ENCODE peak calls at places on chromosomes 12 and 14, in seven cellular contexts. N is fibroblast of pulmonary artery; R is NCI-H774; X is frontal cortex; A is fibroblast of the aortic adventitia; G is stimulated activated naive B cell treated with anti-CD40 and anti-IgM and Interleukin-4, amounts not matched to agents 10 μg/mL and 1 μg/mL and 100 μg/mL, for 72 hours; S is caudate nucleus. Z is an unnamed sample.

GRCh38 chr14:89912667-89913211 is 41.8 kb downstream of the EFCAB11 start:
- DNase-seq in N (peak), R (peak), X (no peak), A (peak), G (no peak), S (peak), Z (no peak)

GRCh38 chr12:57247041-57247440 is 3.9 kb downstream of the STAC3 start:
- DNase-seq in N (no peak), R (no peak), X (no peak), A (no peak), G (no peak), S (no peak), Z (no peak)

GRCh38 chr12:88501976-88502938 is 78.0 kb downstream of the KITLG start:
- DNase-seq in N (peak), R (no peak), X (no peak), A (peak), G (no peak), S (no peak), Z (no peak)

GRCh38 chr14:29503903-29504302 is 423.7 kb downstream of the PRKD1 start:
- DNase-seq in N (no peak), R (no peak), X (no peak), A (no peak), G (no peak), S (no peak), Z (no peak)

GRCh38 chr12:107079172-107080011 is 14.0 kb downstream of the CRY1 start:
- DNase-seq in N (peak), R (no peak), X (no peak), A (peak), G (no peak), S (no peak), Z (no peak)

GRCh38 chr12:6211421-6211869 is 11.2 kb downstream of the CD9 start:
- DNase-seq in N (no peak), R (no peak), X (no peak), A (peak), G (no peak), S (no peak), Z (no peak)

GRCh38 chr14:69291396-69291795 is 31.4 kb downstream of the GALNT16 start:
- DNase-seq in N (no peak), R (no peak), X (no peak), A (no peak), G (no peak), S (no peak), Z (no peak)

GRCh38 chr14:68215628-68216027 is 396.0 kb downstream of the RAD51B start:
- DNase-seq in N (no peak), R (no peak), X (no peak), A (no peak), G (no peak), S (no peak), Z (no peak)

GRCh38 chr14:68942281-68943035 is 36.6 kb downstream of the ACTN1 start:
- DNase-seq in N (no peak), R (no peak), X (no peak), A (no peak), G (no peak), S (no peak), Z (no peak)

GRCh38 chr12:7189398-7190267 is at the start of gene PEX5:
- DNase-seq in N (peak), R (peak), X (peak), A (peak), G (peak), S (peak), Z (peak)

GRCh38 chr14:95321693-95322455 is 2.2 kb upstream of the CLMN start:
- DNase-seq in N (no peak), R (no peak), X (no peak), A (no peak), G (no peak), S (no peak), Z (no peak)

GRCh38 chr12:19893514-19893913 is 454.2 kb downstream of the AEBP2 start:
- DNase-seq in N (peak), R (no peak), X (no peak), A (peak), G (no peak), S (no peak), Z (no peak)

GRCh38 chr14:94123868-94124267 is 5.5 kb downstream of the IFI27L2 start:
- DNase-seq in N (no peak), R (no peak), X (no peak), A (no peak), G (no peak), S (no peak), Z (no peak)

GRCh38 chr14:85531594-85532391 is 1.8 kb downstream of the FLRT2 start:
- DNase-seq in N (peak), R (no peak), X (peak), A (peak), G (no peak), S (peak), Z (peak)

GRCh38 chr12:75308279-75308678 is 21.8 kb downstream of the CAPS2 start:
- DNase-seq in N (peak), R (no peak), X (no peak), A (peak), G (no peak), S (no peak), Z (no peak)

Z was measured in breast epithelium.